ENCODE peak calls at places on chromosomes 13 and 19, in ten cellular contexts. W is aorta; L is cardiac muscle cell; M is upper lobe of right lung; P is psoas muscle; T is neural progenitor cell; R is heart left ventricle; F is thyroid gland; I is right lobe of liver; A is CD4-positive, CD25-positive, alpha-beta regulatory T cell. E is an unnamed sample.

GRCh38 chr19:41792513-41793413 is 3.6 kb upstream of the CEACAM3 start:
- DNase-seq in M (peak; percentile 84), P (peak; percentile 28), I (peak; percentile 55), W (peak; percentile 57), F (peak; percentile 71), R (peak; percentile 67), T (peak; percentile 79), L (peak; percentile 61), A (peak; percentile 38), E (no peak)

GRCh38 chr13:68232351-68233130 is 1002.4 kb upstream of the PCDH9 start:
- DNase-seq in M (no peak), W (no peak), F (no peak), A (no peak), R (no peak), L (no peak), T (peak; percentile 30), P (no peak), I (no peak), E (no peak)

GRCh38 chr13:112910016-112910415 is 59.0 kb upstream of the MCF2L start:
- DNase-seq in T (no peak), R (no peak), F (no peak), A (no peak), I (no peak), P (no peak), M (no peak), W (no peak), L (peak; percentile 4), E (no peak)

GRCh38 chr19:4660181-4660791 is 9.9 kb downstream of the MYDGF start:
- DNase-seq in L (no peak), M (no peak), I (peak; percentile 75), A (no peak), R (no peak), T (peak; percentile 58), P (no peak), F (no peak), W (no peak), E (no peak)

GRCh38 chr13:111472559-111473460 is 152.4 kb downstream of the TEX29 start:
- DNase-seq in W (no peak), A (no peak), L (no peak), F (no peak), T (no peak), I (no peak), P (no peak), R (no peak), M (no peak), E (no peak)

GRCh38 chr13:112956516-112957294 is 12.3 kb upstream of the MCF2L start:
- DNase-seq in P (no peak), W (no peak), I (peak; percentile 16), F (no peak), M (no peak), L (peak; percentile 13), R (peak; percentile 19), T (peak; percentile 81), A (no peak), E (no peak)

GRCh38 chr19:32876236-32876918 is 6.8 kb upstream of the SLC7A9 start:
- DNase-seq in L (no peak), W (no peak), A (no peak), F (no peak), P (no peak), M (peak; percentile 35), I (no peak), R (no peak), T (no peak), E (no peak)

GRCh38 chr13:111475488-111475887 is 155.0 kb downstream of the TEX29 start:
- DNase-seq in P (no peak), T (no peak), M (no peak), R (no peak), F (no peak), I (no peak), L (no peak), W (no peak), A (no peak), E (no peak)

GRCh38 chr19:55486971-55487883 is 1.0 kb upstream of the SSC5D start:
- DNase-seq in R (peak; percentile 70), P (peak; percentile 79), M (no peak), I (no peak), T (peak; percentile 44), F (peak; percentile 69), W (peak; percentile 93), L (peak; percentile 96), A (peak; percentile 18), E (peak; percentile 23)

GRCh38 chr13:31767175-31767900 is 28.0 kb downstream of the RXFP2 start:
- DNase-seq in I (no peak), A (no peak), P (no peak), W (no peak), T (no peak), F (no peak), M (no peak), R (no peak), L (peak; percentile 88), E (peak; percentile 58)

GRCh38 chr19:48619692-48620565 is 623 bp downstream of the SPHK2 start:
- DNase-seq in I (no peak), M (no peak), W (no peak), L (peak; percentile 39), A (no peak), R (no peak), P (no peak), T (no peak), F (no peak), E (no peak)

GRCh38 chr13:34360702-34361101 is 542.8 kb downstream of the RFC3 start:
- DNase-seq in T (no peak), R (no peak), I (no peak), F (no peak), A (no peak), W (no peak), L (no peak), M (no peak), P (no peak), E (peak; percentile 56)

GRCh38 chr13:109858319-109858718 is 71.9 kb upstream of the IRS2 start:
- DNase-seq in F (no peak), W (no peak), L (no peak), M (no peak), A (no peak), T (no peak), I (no peak), R (no peak), P (no peak), E (no peak)

GRCh38 chr13:97182065-97182890 is 39.9 kb upstream of the MBNL2 start:
- DNase-seq in P (no peak), R (no peak), L (no peak), W (no peak), I (no peak), F (no peak), A (no peak), T (no peak), M (no peak), E (no peak)

GRCh38 chr13:101447852-101448251 is 4.6 kb upstream of the ITGBL1 start:
- DNase-seq in A (no peak), I (no peak), W (no peak), R (no peak), T (no peak), P (no peak), F (no peak), L (peak; percentile 4), M (no peak), E (no peak)

GRCh38 chr13:112346173-112346898 is 29.8 kb upstream of the SPACA7 start:
- DNase-seq in P (no peak), W (no peak), M (no peak), T (peak; percentile 68), R (no peak), L (no peak), F (no peak), I (no peak), A (no peak), E (no peak)

GRCh38 chr19:16608290-16608704 is 19.7 kb downstream of the MED26 start:
- DNase-seq in W (no peak), R (no peak), T (no peak), F (no peak), M (no peak), L (peak; percentile 90), A (no peak), I (no peak), P (no peak), E (no peak)

GRCh38 chr19:18603255-18603957 is 3.2 kb downstream of the CRLF1 start:
- DNase-seq in M (no peak), A (no peak), P (peak; percentile 22), T (peak; percentile 75), L (peak; percentile 33), I (no peak), R (no peak), W (no peak), F (no peak), E (no peak)

GRCh38 chr13:92716749-92717148 is 509.9 kb upstream of the GPC6 start:
- DNase-seq in R (no peak), F (no peak), W (no peak), L (peak; percentile 55), I (no peak), A (no peak), M (no peak), T (no peak), P (no peak), E (no peak)

GRCh38 chr13:42891591-42891990 is 100.5 kb downstream of the EPSTI1 start:
- DNase-seq in F (no peak), P (no peak), T (no peak), I (no peak), R (no peak), W (no peak), A (no peak), M (no peak), L (no peak), E (no peak)

GRCh38 chr19:16315825-16316505 is 8.7 kb upstream of the KLF2 start:
- DNase-seq in T (no peak), F (no peak), P (peak; percentile 52), A (no peak), I (no peak), M (no peak), R (no peak), L (peak; percentile 99), W (peak; percentile 75), E (no peak)

GRCh38 chr19:1093330-1093729 is 1.8 kb downstream of the POLR2E start:
- DNase-seq in P (no peak), T (no peak), A (no peak), R (no peak), M (peak; percentile 61), W (no peak), F (no peak), I (no peak), L (no peak), E (no peak)
- H3K36me3 ChIP-seq in P (peaks cover 54% of the 10 kb centered on the region), T (no peaks in the 10 kb centered on the region), A (no peaks in the 10 kb centered on the region), R (peaks cover 16% of the 10 kb centered on the region), M (peaks cover 49% of the 10 kb centered on the region), W (peaks cover 2% of the 10 kb centered on the region), F (peaks cover 26% of the 10 kb centered on the region), I (peaks cover 30% of the 10 kb centered on the region), L (peaks cover 18% of the 10 kb centered on the region), E (peaks cover 21% of the 10 kb centered on the region)

GRCh38 chr19:36103040-36103626 is 7.8 kb upstream of the OVOL3 start:
- DNase-seq in T (no peak), R (no peak), W (no peak), P (no peak), A (no peak), M (no peak), L (no peak), I (no peak), F (no peak), E (no peak)
- H3K36me3 ChIP-seq in T (no peaks in the 10 kb centered on the region), R (no peaks in the 10 kb centered on the region), W (no peaks in the 10 kb centered on the region), P (peaks cover 11% of the 10 kb centered on the region), A (no peaks in the 10 kb centered on the region), M (no peaks in the 10 kb centered on the region), L (peaks cover 3% of the 10 kb centered on the region), I (no peaks in the 10 kb centered on the region), F (no peaks in the 10 kb centered on the region), E (no peaks in the 10 kb centered on the region)

GRCh38 chr19:2436926-2437325 is 9.5 kb upstream of the TIMM13 start:
- DNase-seq in P (no peak), L (no peak), F (no peak), I (no peak), T (no peak), A (no peak), W (peak; percentile 40), M (no peak), R (no peak), E (no peak)
- H3K36me3 ChIP-seq in P (peaks cover 40% of the 10 kb centered on the region), L (peaks cover 13% of the 10 kb centered on the region), F (peaks cover 21% of the 10 kb centered on the region), I (peaks cover 15% of the 10 kb centered on the region), T (no peaks in the 10 kb centered on the region), A (peaks cover 2% of the 10 kb centered on the region), W (no peaks in the 10 kb centered on the region), M (peaks cover 15% of the 10 kb centered on the region), R (peaks cover 8% of the 10 kb centered on the region), E (peaks cover 12% of the 10 kb centered on the region)

GRCh38 chr19:13127811-13128575 is 9.9 kb downstream of the NACC1 start:
- DNase-seq in I (no peak), P (no peak), A (no peak), F (no peak), L (no peak), R (no peak), M (no peak), T (no peak), W (no peak), E (no peak)
- H3K36me3 ChIP-seq in I (no peaks in the 10 kb centered on the region), P (peaks cover 7% of the 10 kb centered on the region), A (no peaks in the 10 kb centered on the region), F (no peaks in the 10 kb centered on the region), L (no peaks in the 10 kb centered on the region), R (no peaks in the 10 kb centered on the region), M (peaks cover 5% of the 10 kb centered on the region), T (no peaks in the 10 kb centered on the region), W (no peaks in the 10 kb centered on the region), E (peaks cover 19% of the 10 kb centered on the region)

E was measured in keratinocyte.